ENCODE peak calls at places on chromosomes 11 and 22, in seven cellular contexts. C is spleen, F is transverse colon, W is prostate gland, M is stomach, B is H1, Q is SK-N-SH. U is an unnamed sample.
A peak's percentile ranks its signal among the peaks of the same experiment; 100 is the strongest.

GRCh38 chr11:112498701-112499100 is 238.0 kb upstream of the PLET1 start:
- DNase-seq in W (no peak), M (no peak), F (no peak), B (no peak), C (no peak), Q (no peak), U (no peak)

GRCh38 chr11:66050581-66051231 is 1.5 kb upstream of the SF3B2 start:
- DNase-seq in Q (peak; percentile 46), B (no peak), W (no peak), C (peak; percentile 58), M (no peak), F (no peak), U (no peak)

GRCh38 chr11:117218133-117218915 is 13.5 kb downstream of the PCSK7 start:
- DNase-seq in Q (no peak), C (peak; percentile 56), B (no peak), W (no peak), M (no peak), F (peak; percentile 7), U (no peak)

GRCh38 chr11:13261600-13262061 is 16.0 kb upstream of the BMAL1 start:
- DNase-seq in M (no peak), Q (no peak), C (no peak), W (no peak), B (no peak), F (no peak), U (peak; percentile 86)

GRCh38 chr11:9273430-9274336 is 8.5 kb upstream of the DENND5A start:
- DNase-seq in W (no peak), M (no peak), C (no peak), F (no peak), B (no peak), Q (no peak), U (no peak)

GRCh38 chr11:104705475-104706195 is 192.6 kb downstream of the CASP12 start:
- DNase-seq in W (peak; percentile 21), F (peak; percentile 37), B (no peak), C (peak; percentile 74), Q (no peak), M (peak; percentile 25), U (no peak)

GRCh38 chr11:43576834-43577521 is 103.6 kb upstream of the HSD17B12 start:
- DNase-seq in B (no peak), F (no peak), M (peak; percentile 44), Q (peak; percentile 71), W (no peak), C (no peak), U (peak; percentile 12)

GRCh38 chr22:29050457-29050856 is 11.2 kb downstream of the C22orf31 start:
- DNase-seq in Q (no peak), W (no peak), F (no peak), B (no peak), M (no peak), C (no peak), U (no peak)

GRCh38 chr11:67023957-67024353 is 1.0 kb downstream of the SYT12 start:
- DNase-seq in M (no peak), B (no peak), Q (no peak), W (no peak), F (no peak), C (no peak), U (no peak)

GRCh38 chr11:18987454-18988231 is 48.4 kb upstream of the MRGPRX1 start:
- DNase-seq in F (no peak), M (no peak), Q (no peak), W (no peak), C (no peak), B (no peak), U (peak; percentile 64)

GRCh38 chr11:1749787-1750351 is 526 bp downstream of the IFITM10 start:
- DNase-seq in F (peak; percentile 11), W (no peak), Q (no peak), M (no peak), C (peak; percentile 73), B (no peak), U (no peak)

GRCh38 chr11:116853461-116854073 is 16.1 kb upstream of the APOA1 start:
- DNase-seq in M (peak; percentile 53), W (no peak), B (no peak), F (peak; percentile 48), C (no peak), Q (no peak), U (peak; percentile 34)

GRCh38 chr11:74694536-74694935 is 36.7 kb downstream of the CHRDL2 start:
- DNase-seq in Q (no peak), B (no peak), F (no peak), C (no peak), M (no peak), W (no peak), U (no peak)

GRCh38 chr11:8047382-8047781 is 33.6 kb upstream of the TUB start:
- DNase-seq in M (no peak), F (no peak), B (no peak), Q (no peak), W (no peak), C (peak; percentile 24), U (no peak)

GRCh38 chr11:86917577-86917976 is 37.6 kb downstream of the FZD4 start:
- DNase-seq in M (no peak), B (no peak), F (no peak), C (no peak), W (no peak), Q (no peak), U (no peak)

GRCh38 chr22:26471522-26471921 is 12.1 kb downstream of the HPS4 start:
- DNase-seq in M (peak; percentile 44), W (no peak), B (peak; percentile 29), F (no peak), C (no peak), Q (no peak), U (peak; percentile 47)

GRCh38 chr11:103587951-103588788 is 448.3 kb upstream of the DDI1 start:
- DNase-seq in M (no peak), B (no peak), F (no peak), C (no peak), W (no peak), Q (no peak), U (no peak)

GRCh38 chr22:44451016-44451415 is 47.0 kb downstream of the RTL6 start:
- DNase-seq in F (no peak), W (no peak), M (peak; percentile 19), Q (no peak), B (no peak), C (peak; percentile 39), U (no peak)

GRCh38 chr22:22684605-22685561 is 40.5 kb downstream of the GGTLC2 start:
- DNase-seq in M (no peak), F (peak; percentile 58), W (no peak), B (no peak), Q (no peak), C (peak; percentile 85), U (no peak)

DNA sequence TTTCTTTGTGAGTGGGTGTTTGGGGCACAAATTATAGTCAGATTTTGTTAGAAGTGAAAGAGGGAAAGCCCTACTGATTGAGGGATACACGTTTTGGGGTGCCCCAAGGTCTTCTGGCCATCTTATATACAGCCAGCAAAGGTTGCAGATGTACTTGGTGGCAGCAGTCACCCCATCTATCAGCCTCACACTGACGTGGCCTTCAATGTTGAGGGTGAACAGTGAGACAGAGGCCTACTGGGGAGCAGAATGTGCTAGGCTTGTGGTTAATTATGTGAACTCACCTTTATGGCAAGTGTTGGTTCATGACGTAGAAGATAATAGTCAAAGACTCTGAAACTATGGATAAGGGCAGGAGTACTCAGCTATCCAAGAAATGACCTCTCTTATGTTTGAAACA is 121.2 kb downstream of the TRIM44 start:
- DNase-seq in W (no peak), Q (no peak), F (no peak), C (no peak), B (no peak), M (no peak), U (no peak)
- TF ChIP-seq CTCF in W (no peak), Q (no peak), F (no peak), C (no peak), B (no peak), M (no peak), U (no peak)

GRCh38 chr22:41830174-41830573 is 2.7 kb upstream of the SREBF2 start:
- DNase-seq in M (no peak), B (no peak), F (no peak), Q (no peak), W (no peak), C (no peak), U (no peak)
- TF ChIP-seq POLR2AphosphoS5 in M (no peak), B (no peak), F (no peak), Q (no peak), W (no peak), C (no peak), U (no peak)

GRCh38 chr11:34426766-34427170 is 12.0 kb upstream of the CAT start:
- DNase-seq in M (no peak), B (no peak), W (no peak), F (no peak), Q (peak; percentile 73), C (no peak), U (no peak)
- H3K4me1 ChIP-seq in M (no peaks in the 10 kb centered on the region), B (no peaks in the 10 kb centered on the region), W (peaks cover 6% of the 10 kb centered on the region), F (no peaks in the 10 kb centered on the region), Q (peaks cover 18% of the 10 kb centered on the region), C (peaks cover 4% of the 10 kb centered on the region), U (no peaks in the 10 kb centered on the region)

GRCh38 chr11:46776878-46777277 is 57.9 kb downstream of the F2 start:
- DNase-seq in F (no peak), B (no peak), W (no peak), M (no peak), Q (no peak), C (no peak), U (no peak)
- TF ChIP-seq CTCF in F (no peak), B (no peak), W (no peak), M (no peak), Q (no peak), C (no peak), U (no peak)

GRCh38 chr22:36379593-36380361 is 8.0 kb downstream of the MYH9 start:
- DNase-seq in M (no peak), C (peak; percentile 89), Q (no peak), B (no peak), F (no peak), W (no peak), U (no peak)
- TF ChIP-seq POLR2AphosphoS5 in M (no peak), C (peak; percentile 74), Q (no peak), B (peak; percentile 80), F (no peak), W (no peak), U (no peak)

GRCh38 chr22:41487037-41487963 is 18.4 kb downstream of the ACO2 start:
- DNase-seq in B (no peak), F (no peak), W (no peak), M (no peak), Q (no peak), C (no peak), U (no peak)

GRCh38 chr22:41481925-41482318 is 13.0 kb downstream of the ACO2 start:
- DNase-seq in Q (no peak), W (no peak), M (no peak), C (no peak), F (no peak), B (peak; percentile 44), U (no peak)

GRCh38 chr22:41488076-41488475 is 19.2 kb downstream of the ACO2 start:
- DNase-seq in Q (no peak), W (no peak), C (no peak), F (no peak), B (no peak), M (no peak), U (no peak)

GRCh38 chr22:41482319-41482935 is 13.5 kb downstream of the ACO2 start:
- DNase-seq in M (no peak), B (no peak), Q (no peak), W (no peak), F (no peak), C (no peak), U (no peak)

DNA sequence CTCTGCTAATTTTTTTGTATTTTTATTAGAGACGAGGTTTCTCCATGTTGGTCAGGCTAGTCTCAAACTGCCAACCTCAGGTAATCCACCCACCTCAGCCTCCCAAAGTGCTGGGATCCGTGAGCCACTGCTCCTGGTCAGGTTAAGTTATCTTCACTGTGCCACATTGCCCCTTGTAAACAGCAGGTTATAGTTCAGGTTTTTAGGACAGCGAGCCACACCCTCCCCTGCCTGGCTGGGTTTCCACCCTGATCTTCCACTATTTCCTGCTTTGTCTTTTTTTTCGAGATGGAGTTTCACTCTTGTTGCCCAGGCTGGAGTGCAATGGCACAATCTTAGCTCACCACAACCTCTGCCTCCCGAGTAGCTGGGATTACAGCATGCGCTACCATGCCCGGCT is 16.1 kb downstream of the ACO2 start:
- DNase-seq in W (no peak), Q (no peak), C (no peak), B (no peak), M (no peak), F (peak; percentile 73), U (no peak)
- H3K4me1 ChIP-seq in W (no peaks in the 10 kb centered on the region), Q (no peaks in the 10 kb centered on the region), C (peaks cover 56% of the 10 kb centered on the region), B (peaks cover 27% of the 10 kb centered on the region), M (peaks cover 74% of the 10 kb centered on the region), F (peaks cover 55% of the 10 kb centered on the region), U (peaks cover 3% of the 10 kb centered on the region)

U was measured in HCT116.